ENCODE peak calls at places on chromosome 15, in seven cellular contexts. T is fibroblast of lung; H is stomach; Q is GM23248; P is SJCRH30; R is CD8-positive, alpha-beta memory T cell; A is PC-9. Y is an unnamed sample.
A peak's percentile ranks its signal among the peaks of the same experiment; 100 is the strongest.

GRCh38 chr15:52710710-52711107 is 31.5 kb upstream of the ATOSA start:
- DNase-seq in T (no peak), H (no peak), Q (no peak), P (no peak), R (no peak), A (no peak), Y (no peak)

GRCh38 chr15:95742836-95743235 is 587.7 kb upstream of the NR2F2 start:
- DNase-seq in T (no peak), H (no peak), Q (peak; percentile 6), P (peak; percentile 56), R (no peak), A (no peak), Y (no peak)

GRCh38 chr15:78811124-78811824 is at the start of gene ADAMTS7:
- DNase-seq in T (peak; percentile 75), H (peak; percentile 70), Q (peak; percentile 87), P (peak; percentile 83), R (peak; percentile 30), A (no peak), Y (peak; percentile 81)

GRCh38 chr15:70328137-70329115 is 230.7 kb upstream of the TLE3 start:
- DNase-seq in T (peak; percentile 65), H (no peak), Q (peak; percentile 85), P (peak; percentile 61), R (no peak), A (no peak), Y (peak; percentile 87)

GRCh38 chr15:63348392-63348791 is 33.3 kb downstream of the CA12 start:
- DNase-seq in T (peak; percentile 60), H (peak; percentile 84), Q (peak; percentile 90), P (peak; percentile 42), R (no peak), A (peak; percentile 39), Y (peak; percentile 94)

GRCh38 chr15:60347480-60348069 is 50.2 kb downstream of the ANXA2 start:
- DNase-seq in T (no peak), H (no peak), Q (no peak), P (no peak), R (no peak), A (no peak), Y (no peak)

GRCh38 chr15:48833526-48833925 is 22.7 kb upstream of the CEP152 start:
- DNase-seq in T (no peak), H (no peak), Q (no peak), P (no peak), R (no peak), A (no peak), Y (no peak)

GRCh38 chr15:95932676-95933075 is 397.8 kb upstream of the NR2F2 start:
- DNase-seq in T (no peak), H (no peak), Q (peak; percentile 69), P (peak; percentile 43), R (no peak), A (peak; percentile 67), Y (no peak)

GRCh38 chr15:39936187-39936586 is 2.3 kb downstream of the EIF2AK4 start:
- DNase-seq in T (peak; percentile 37), H (no peak), Q (peak; percentile 75), P (no peak), R (no peak), A (peak; percentile 59), Y (peak; percentile 34)

GRCh38 chr15:75121547-75121946 is 80.1 kb upstream of the C15orf39 start:
- DNase-seq in T (no peak), H (no peak), Q (no peak), P (peak; percentile 52), R (no peak), A (no peak), Y (no peak)

GRCh38 chr15:39465843-39466242 is 115.0 kb upstream of the THBS1 start:
- DNase-seq in T (no peak), H (no peak), Q (peak; percentile 36), P (no peak), R (no peak), A (no peak), Y (no peak)

GRCh38 chr15:84859143-84859542 is 25.3 kb upstream of the SLC28A1 start:
- DNase-seq in T (no peak), H (peak; percentile 71), Q (no peak), P (no peak), R (no peak), A (peak; percentile 94), Y (no peak)

GRCh38 chr15:67189326-67190051 is 65.0 kb downstream of the AAGAB start:
- DNase-seq in T (no peak), H (peak; percentile 66), Q (peak; percentile 63), P (no peak), R (no peak), A (no peak), Y (no peak)
- H3K9me3 ChIP-seq in T (no peaks in the 10 kb centered on the region), H (no peaks in the 10 kb centered on the region), Q (no peaks in the 10 kb centered on the region), P (no peaks in the 10 kb centered on the region), R (no peaks in the 10 kb centered on the region), A (no peaks in the 10 kb centered on the region), Y (no peaks in the 10 kb centered on the region)

GRCh38 chr15:66481107-66481856 is 16.3 kb downstream of the SNAPC5 start:
- DNase-seq in T (no peak), H (no peak), Q (no peak), P (peak; percentile 51), R (no peak), A (peak; percentile 86), Y (no peak)
- H3K36me3 ChIP-seq in T (peaks cover 3% of the 10 kb centered on the region), H (peaks cover 43% of the 10 kb centered on the region), Q (peaks cover 8% of the 10 kb centered on the region), P (peaks cover 21% of the 10 kb centered on the region), R (peaks cover 8% of the 10 kb centered on the region), A (no peaks in the 10 kb centered on the region), Y (peaks cover 46% of the 10 kb centered on the region)

GRCh38 chr15:22243440-22244130 is 163.3 kb downstream of the OR4M2 start:
- DNase-seq in T (no peak), H (no peak), Q (no peak), P (no peak), R (no peak), A (no peak), Y (no peak)

GRCh38 chr15:22240403-22240802 is 160.1 kb downstream of the OR4M2 start:
- DNase-seq in T (no peak), H (no peak), Q (no peak), P (no peak), R (no peak), A (no peak), Y (no peak)

GRCh38 chr15:22239806-22240180 is 159.5 kb downstream of the OR4M2 start:
- DNase-seq in T (no peak), H (no peak), Q (no peak), P (no peak), R (no peak), A (no peak), Y (no peak)

GRCh38 chr15:22241451-22241850 is 161.1 kb downstream of the OR4M2 start:
- DNase-seq in T (no peak), H (no peak), Q (no peak), P (no peak), R (no peak), A (no peak), Y (no peak)

DNA sequence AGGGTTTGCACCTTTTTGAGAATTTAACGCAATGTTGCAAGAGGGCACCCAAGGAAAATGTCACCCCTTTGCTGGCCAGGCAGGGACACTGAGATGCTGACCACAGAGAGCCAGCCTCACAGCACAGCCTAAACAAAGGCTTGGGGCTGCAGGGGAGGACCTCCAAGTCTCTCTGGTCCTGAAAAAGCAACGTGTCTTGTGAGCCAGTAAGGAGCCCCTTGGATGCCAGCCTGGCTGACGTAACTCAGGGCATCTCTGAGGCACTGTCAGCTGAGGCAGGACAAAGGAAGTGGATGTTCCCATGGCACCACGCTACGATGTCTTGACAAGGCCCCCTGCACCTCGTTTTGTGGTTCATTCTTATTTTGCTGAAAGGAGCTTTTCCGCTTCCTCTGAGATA is 160.6 kb downstream of the OR4M2 start:
- DNase-seq in T (no peak), H (no peak), Q (no peak), P (no peak), R (no peak), A (no peak), Y (no peak)
- H3K9me3 ChIP-seq in T (peaks cover 3% of the 10 kb centered on the region), H (no peaks in the 10 kb centered on the region), Q (peaks cover 3% of the 10 kb centered on the region), P (no peaks in the 10 kb centered on the region), R (no peaks in the 10 kb centered on the region), A (no peaks in the 10 kb centered on the region), Y (no peaks in the 10 kb centered on the region)

DNA sequence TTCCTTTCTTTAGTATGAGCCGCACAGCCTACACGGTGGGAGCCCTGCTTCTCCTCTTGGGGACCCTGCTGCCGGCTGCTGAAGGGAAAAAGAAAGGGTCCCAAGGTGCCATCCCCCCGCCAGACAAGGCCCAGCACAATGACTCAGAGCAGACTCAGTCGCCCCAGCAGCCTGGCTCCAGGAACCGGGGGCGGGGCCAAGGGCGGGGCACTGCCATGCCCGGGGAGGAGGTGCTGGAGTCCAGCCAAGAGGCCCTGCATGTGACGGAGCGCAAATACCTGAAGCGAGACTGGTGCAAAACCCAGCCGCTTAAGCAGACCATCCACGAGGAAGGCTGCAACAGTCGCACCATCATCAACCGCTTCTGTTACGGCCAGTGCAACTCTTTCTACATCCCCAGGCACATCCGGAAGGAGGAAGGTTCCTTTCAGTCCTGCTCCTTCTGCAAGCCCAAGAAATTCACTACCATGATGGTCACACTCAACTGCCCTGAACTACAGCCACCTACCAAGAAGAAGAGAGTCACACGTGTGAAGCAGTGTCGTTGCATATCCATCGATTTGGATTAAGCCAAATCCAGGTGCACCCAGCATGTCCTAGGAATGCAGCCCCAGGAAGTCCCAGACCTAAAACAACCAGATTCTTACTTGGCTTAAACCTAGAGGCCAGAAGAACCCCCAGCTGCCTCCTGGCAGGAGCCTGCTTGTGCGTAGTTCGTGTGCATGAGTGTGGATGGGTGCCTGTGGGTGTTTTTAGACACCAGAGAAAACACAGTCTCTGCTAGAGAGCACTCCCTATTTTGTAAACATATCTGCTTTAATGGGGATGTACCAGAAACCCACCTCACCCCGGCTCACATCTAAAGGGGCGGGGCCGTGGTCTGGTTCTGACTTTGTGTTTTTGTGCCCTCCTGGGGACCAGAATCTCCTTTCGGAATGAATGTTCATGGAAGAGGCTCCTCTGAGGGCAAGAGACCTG is 13.2 kb downstream of the GREM1 start:
- DNase-seq in T (peak; percentile 28), H (peak; percentile 94), Q (peak; percentile 55), P (no peak), R (no peak), A (no peak), Y (no peak)
- H3K36me3 ChIP-seq in T (peaks cover 2% of the 10 kb centered on the region), H (no peaks in the 10 kb centered on the region), Q (peaks cover 90% of the 10 kb centered on the region), P (peaks cover 14% of the 10 kb centered on the region), R (no peaks in the 10 kb centered on the region), A (no peaks in the 10 kb centered on the region), Y (peaks cover 8% of the 10 kb centered on the region)